ENCODE peak calls at places on chromosomes 6 and 20, in four cellular contexts. R is adipocyte, O is cardiac muscle cell, G is psoas muscle. L is an unnamed sample. For H3K4me1 and H3K9me3, the result is how much of the 10 kb centered on the place peaks cover.

GRCh38 chr20:45949542-45950329 is 15.3 kb downstream of the PCIF1 start:
- DNase-seq in R (no peak), O (no peak), G (no peak), L (no peak)

GRCh38 chr20:23100021-23100753 is 14.1 kb upstream of the CD93 start:
- DNase-seq in R (no peak), G (no peak), O (no peak), L (no peak)

GRCh38 chr6:11484441-11484840 is 53.1 kb upstream of the TMEM170B start:
- DNase-seq in R (no peak), G (no peak), O (no peak), L (no peak)

GRCh38 chr20:45087814-45088213 is 13.1 kb downstream of the KCNS1 start:
- DNase-seq in G (no peak), R (peak), O (no peak), L (no peak)

GRCh38 chr6:9516207-9516606 is 898.7 kb downstream of the TFAP2A start:
- DNase-seq in O (peak), G (no peak), R (peak), L (no peak)

GRCh38 chr6:1082040-1082935 is 229.6 kb upstream of the FOXQ1 start:
- DNase-seq in G (no peak), O (no peak), R (peak), L (no peak)

GRCh38 chr6:144215402-144215931 is 65.2 kb downstream of the STX11 start:
- DNase-seq in G (peak), O (no peak), R (peak), L (peak)

GRCh38 chr20:22810030-22810429 is 225.1 kb upstream of the SSTR4 start:
- DNase-seq in O (no peak), R (no peak), G (no peak), L (no peak)

GRCh38 chr6:63644668-63645326 is 9.2 kb downstream of the PHF3 start:
- DNase-seq in G (no peak), R (no peak), O (no peak), L (no peak)

GRCh38 chr20:44245977-44246376 is 1.1 kb upstream of the GDAP1L1 start:
- DNase-seq in R (no peak), O (no peak), G (no peak), L (no peak)

GRCh38 chr6:100880149-100880900 is 804 bp downstream of the ASCC3 start:
- DNase-seq in G (no peak), O (no peak), R (peak), L (no peak)

GRCh38 chr6:80165143-80165542 is 58.7 kb downstream of the BCKDHB start:
- DNase-seq in G (no peak), R (no peak), O (no peak), L (no peak)

GRCh38 chr6:142474446-142475289 is 172.9 kb downstream of the ADGRG6 start:
- DNase-seq in O (peak), R (peak), G (no peak), L (no peak)

GRCh38 chr6:63764318-63764916 is 128.8 kb downstream of the PHF3 start:
- DNase-seq in O (peak), R (peak), G (no peak), L (no peak)

GRCh38 chr6:38175786-38176185 is 356.3 kb downstream of the ZFAND3 start:
- DNase-seq in O (no peak), R (no peak), G (no peak), L (no peak)

GRCh38 chr20:41643504-41643938 is 25.3 kb upstream of the CHD6 start:
- DNase-seq in O (peak), R (peak), G (no peak), L (no peak)

GRCh38 chr20:1618954-1619550 is 757 bp downstream of the SIRPB1 start:
- DNase-seq in O (no peak), G (no peak), R (no peak), L (no peak)

GRCh38 chr20:37075932-37076685 is 19.7 kb downstream of the RBL1 start:
- DNase-seq in O (no peak), G (no peak), R (peak), L (no peak)

GRCh38 chr20:62598761-62599194 is 43.5 kb upstream of the SLCO4A1 start:
- DNase-seq in R (no peak), O (no peak), G (no peak), L (no peak)
- H3K4me1 ChIP-seq in R (under half), O (under half), G (under half), L (under half)

GRCh38 chr6:136383271-136383670 is 93.6 kb upstream of the BCLAF1 start:
- DNase-seq in R (no peak), G (no peak), O (no peak), L (no peak)
- H3K4me3 ChIP-seq in R (peak), G (no peak), O (no peak), L (no peak)

DNA sequence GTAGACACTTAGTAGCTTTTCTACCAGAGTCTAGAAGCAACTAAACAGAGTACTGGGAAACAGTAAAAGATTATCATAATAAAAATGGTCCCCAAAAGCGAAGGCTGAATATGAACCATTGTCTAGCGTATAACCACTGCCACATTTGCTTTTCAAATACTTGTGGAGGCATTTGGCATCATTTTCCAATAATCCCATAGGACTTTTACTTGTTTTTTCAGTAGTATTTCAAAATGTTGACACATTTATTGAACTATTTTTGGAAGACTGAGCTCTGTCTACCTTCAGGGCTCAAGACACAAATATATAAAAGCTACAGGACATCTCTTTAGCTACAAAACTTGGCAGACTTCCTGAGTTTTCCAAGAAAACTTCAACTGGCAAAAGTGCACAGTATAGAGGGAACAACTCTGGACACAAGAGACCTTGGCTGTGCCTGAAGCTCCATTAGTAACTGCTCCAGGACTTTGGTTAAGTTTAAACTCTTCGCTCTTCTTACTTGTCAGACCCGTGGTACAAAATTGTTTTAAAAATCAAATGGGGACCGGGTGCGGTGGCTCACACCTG is 13.4 kb downstream of the EPB41L2 start:
- DNase-seq in R (no peak), G (no peak), O (no peak), L (no peak)
- H3K9me3 ChIP-seq in R (under half), G (under half), O (under half), L (under half)

GRCh38 chr20:50195524-50196120 is 5.0 kb downstream of the CEBPB start:
- DNase-seq in R (no peak), G (no peak), O (no peak), L (no peak)
- H3K4me1 ChIP-seq in R (under half), G (under half), O (under half), L (under half)

DNA sequence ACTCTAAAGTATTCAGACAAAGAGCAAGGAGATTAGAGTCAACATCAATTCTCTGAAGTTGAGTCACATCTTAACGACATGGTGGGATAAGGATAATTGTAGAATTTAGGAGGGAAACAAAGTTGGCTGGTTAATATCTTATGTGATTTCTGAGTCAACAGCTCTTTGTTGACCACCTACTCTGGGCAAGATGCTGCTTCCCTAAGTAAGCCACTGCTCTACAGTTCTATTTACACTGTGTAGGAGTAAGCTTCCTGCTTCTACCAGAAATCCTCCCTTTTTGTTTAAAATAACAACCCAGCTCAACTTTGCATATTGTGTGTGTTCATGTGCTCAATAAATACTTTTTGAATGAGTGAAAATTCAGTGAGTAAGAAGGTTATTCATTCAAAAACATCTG is 3.1 kb downstream of the HS3ST5 start:
- DNase-seq in O (no peak), R (peak), G (no peak), L (no peak)
- H3K4me3 ChIP-seq in O (peak), R (no peak), G (no peak), L (no peak)

DNA sequence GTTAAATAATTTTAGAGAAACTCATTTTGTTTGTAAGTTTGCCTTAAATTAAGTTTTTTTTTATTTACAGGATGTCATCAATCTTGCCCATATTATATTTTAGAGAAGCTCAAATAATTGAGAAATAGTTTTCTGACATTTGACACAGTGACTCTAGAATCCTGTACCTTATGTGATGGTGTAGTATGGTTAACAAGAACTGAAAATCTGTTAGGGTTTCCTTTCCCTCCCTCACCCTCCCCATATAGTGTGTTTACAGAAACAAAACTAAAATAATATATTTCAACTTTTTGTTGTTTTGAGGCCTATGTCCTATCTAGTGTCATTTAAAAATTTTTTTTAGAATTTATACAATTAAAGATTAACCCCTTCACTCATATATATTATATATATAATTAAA is 91.8 kb downstream of the SESN1 start:
- DNase-seq in G (no peak), O (no peak), R (no peak), L (no peak)
- H3K9me3 ChIP-seq in G (under half), O (under half), R (under half), L (under half)

GRCh38 chr6:3383525-3383924 is 73.3 kb downstream of the SLC22A23 start:
- DNase-seq in O (peak), G (no peak), R (peak), L (no peak)

GRCh38 chr6:3388786-3389185 is 68.1 kb downstream of the SLC22A23 start:
- DNase-seq in R (no peak), O (no peak), G (no peak), L (no peak)

GRCh38 chr6:3385660-3386151 is 71.1 kb downstream of the SLC22A23 start:
- DNase-seq in G (peak), O (no peak), R (peak), L (no peak)

GRCh38 chr6:3384346-3385143 is 72.3 kb downstream of the SLC22A23 start:
- DNase-seq in O (no peak), R (no peak), G (no peak), L (no peak)

GRCh38 chr6:3386374-3386857 is 70.4 kb downstream of the SLC22A23 start:
- DNase-seq in G (no peak), O (no peak), R (no peak), L (no peak)
- H3K4me1 ChIP-seq in G (under half), O (under half), R (half or more), L (under half)

GRCh38 chr6:73696990-73697651 is 1.1 kb downstream of the CD109 start:
- DNase-seq in G (no peak), O (no peak), R (no peak), L (no peak)
- H3K4me3 ChIP-seq in G (peak), O (no peak), R (peak), L (no peak)

GRCh38 chr20:63857751-63858392 is 3.4 kb upstream of the ABHD16B start:
- DNase-seq in G (no peak), R (no peak), O (no peak), L (no peak)
- H3K9me3 ChIP-seq in G (under half), R (under half), O (under half), L (under half)

L was measured in CD8-positive, alpha-beta memory T cell.